ENCODE peak calls at places on chromosome 18, in six cellular contexts. F is osteoblast, B is right cardiac atrium, I is uterus, Z is spleen, C is cardiac muscle cell. V is an unnamed sample.

GRCh38 chr18:14074187-14074586 is 58.0 kb downstream of the ZNF519 start:
- DNase-seq in I (no peak), C (no peak), B (no peak), Z (no peak), F (no peak), V (no peak)

GRCh38 chr18:46283895-46284295 is 179.7 kb downstream of the HAUS1 start:
- DNase-seq in I (no peak), F (no peak), Z (no peak), B (no peak), C (peak; percentile 84), V (peak; percentile 78)

GRCh38 chr18:72233106-72233505 is 311.0 kb downstream of the CBLN2 start:
- DNase-seq in B (no peak), F (no peak), Z (no peak), C (no peak), I (no peak), V (no peak)

GRCh38 chr18:37364237-37364636 is 201.4 kb downstream of the CELF4 start:
- DNase-seq in Z (no peak), C (peak; percentile 56), B (peak; percentile 59), I (no peak), F (no peak), V (no peak)

GRCh38 chr18:12768622-12769021 is 65.8 kb downstream of the PSMG2 start:
- DNase-seq in B (no peak), F (peak; percentile 91), C (no peak), I (no peak), Z (no peak), V (no peak)

GRCh38 chr18:74040459-74041332 is 106.9 kb downstream of the FBXO15 start:
- DNase-seq in B (no peak), Z (peak; percentile 84), I (no peak), F (no peak), C (peak; percentile 48), V (peak; percentile 58)

GRCh38 chr18:63961430-63961980 is 8.4 kb upstream of the SERPINB8 start:
- DNase-seq in C (no peak), F (no peak), Z (no peak), I (no peak), B (no peak), V (no peak)

GRCh38 chr18:74353169-74353775 is 37.6 kb downstream of the C18orf63 start:
- DNase-seq in B (peak; percentile 54), Z (no peak), F (peak; percentile 86), C (peak; percentile 76), I (peak; percentile 52), V (peak; percentile 44)

GRCh38 chr18:61397222-61397621 is 64.0 kb downstream of the CDH20 start:
- DNase-seq in I (no peak), F (no peak), B (no peak), Z (no peak), C (no peak), V (no peak)

GRCh38 chr18:65214456-65214855 is 536.4 kb upstream of the CDH7 start:
- DNase-seq in Z (no peak), C (no peak), B (no peak), F (no peak), I (no peak), V (no peak)

GRCh38 chr18:48552130-48552529 is 13.3 kb downstream of the CTIF start:
- DNase-seq in I (no peak), F (no peak), C (no peak), B (no peak), Z (no peak), V (no peak)
- H3K4me1 ChIP-seq in I (no peaks in the 10 kb centered on the region), F (peaks cover 16% of the 10 kb centered on the region), C (no peaks in the 10 kb centered on the region), B (peaks cover 23% of the 10 kb centered on the region), Z (peaks cover 13% of the 10 kb centered on the region), V (peaks cover 6% of the 10 kb centered on the region)

DNA sequence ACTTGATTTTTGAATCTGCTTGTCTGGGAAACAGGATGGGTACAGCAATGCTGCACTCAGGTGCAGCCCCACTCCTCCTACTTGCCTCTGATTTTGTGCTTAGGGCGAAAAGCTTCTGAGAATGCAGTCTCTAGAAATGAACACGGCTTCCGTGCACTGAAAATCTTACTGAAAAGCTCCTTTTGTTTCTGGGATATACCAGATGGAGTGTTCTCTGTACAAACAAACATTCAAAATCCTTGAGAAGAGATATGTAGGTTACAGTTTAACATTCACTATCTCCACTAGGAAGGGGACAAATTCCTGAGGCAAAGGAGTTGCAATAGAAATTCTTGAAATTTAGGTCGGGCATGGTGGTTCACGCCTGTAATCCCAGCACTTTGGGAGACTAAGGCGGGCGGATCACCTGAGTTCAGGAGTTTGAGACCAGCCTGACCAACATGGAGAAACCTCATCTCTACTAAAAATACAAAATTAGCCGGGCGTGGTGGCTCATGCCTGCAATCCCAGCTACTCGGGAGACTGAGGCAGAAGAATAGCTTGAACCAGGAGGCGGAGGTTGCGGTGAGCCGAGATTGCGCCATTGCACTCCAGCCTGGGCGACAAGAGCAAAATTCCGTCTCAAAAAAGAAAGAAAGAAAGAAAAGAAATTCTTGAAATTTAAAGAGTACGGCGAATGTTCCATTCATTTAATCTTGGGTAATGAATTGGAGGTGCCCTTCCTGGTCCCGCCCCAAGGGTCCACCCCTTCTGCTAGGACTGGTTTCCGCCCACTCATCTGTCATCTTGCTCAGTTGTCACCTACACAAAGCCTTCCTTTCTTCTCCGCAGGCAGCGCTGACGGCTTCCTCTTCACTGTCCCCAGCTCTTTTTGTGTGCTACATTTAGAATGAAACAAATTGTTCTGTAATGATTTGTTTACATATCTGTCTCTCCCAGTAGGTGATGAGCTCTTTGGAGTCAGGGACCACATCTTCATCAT is 92.4 kb downstream of the SOCS6 start:
- DNase-seq in Z (no peak), B (peak; percentile 16), I (no peak), C (peak; percentile 57), F (no peak), V (no peak)
- H3K4me1 ChIP-seq in Z (no peaks in the 10 kb centered on the region), B (no peaks in the 10 kb centered on the region), I (no peaks in the 10 kb centered on the region), C (peaks cover 21% of the 10 kb centered on the region), F (peaks cover 26% of the 10 kb centered on the region), V (peaks cover 10% of the 10 kb centered on the region)

GRCh38 chr18:43625582-43625981 is 348.3 kb upstream of the SYT4 start:
- DNase-seq in C (no peak), F (no peak), B (no peak), I (no peak), Z (no peak), V (peak; percentile 11)
- H3K4me1 ChIP-seq in C (no peaks in the 10 kb centered on the region), F (no peaks in the 10 kb centered on the region), B (no peaks in the 10 kb centered on the region), I (no peaks in the 10 kb centered on the region), Z (no peaks in the 10 kb centered on the region), V (peaks cover 3% of the 10 kb centered on the region)

GRCh38 chr18:77133920-77134496 is 1.4 kb upstream of the MBP start:
- DNase-seq in F (peak; percentile 86), I (no peak), Z (peak; percentile 89), C (no peak), B (peak; percentile 42), V (peak; percentile 42)
- H3K4me1 ChIP-seq in F (peaks cover 6% of the 10 kb centered on the region), I (no peaks in the 10 kb centered on the region), Z (peaks cover 45% of the 10 kb centered on the region), C (peaks cover 4% of the 10 kb centered on the region), B (peaks cover 3% of the 10 kb centered on the region), V (peaks cover 2% of the 10 kb centered on the region)

GRCh38 chr18:76482971-76483691 is 11.9 kb downstream of the ZNF516 start:
- DNase-seq in B (no peak), F (no peak), I (no peak), Z (no peak), C (no peak), V (no peak)

GRCh38 chr18:76483780-76484179 is 11.3 kb downstream of the ZNF516 start:
- DNase-seq in I (no peak), F (no peak), Z (no peak), C (no peak), B (no peak), V (no peak)

GRCh38 chr18:76486029-76486428 is 9.0 kb downstream of the ZNF516 start:
- DNase-seq in Z (no peak), C (no peak), B (no peak), I (no peak), F (no peak), V (no peak)

GRCh38 chr18:76486600-76486999 is 8.4 kb downstream of the ZNF516 start:
- DNase-seq in F (no peak), Z (no peak), B (no peak), I (no peak), C (no peak), V (no peak)

GRCh38 chr18:76484749-76485387 is 10.2 kb downstream of the ZNF516 start:
- DNase-seq in C (no peak), F (no peak), I (no peak), Z (no peak), B (no peak), V (no peak)
- H3K4me1 ChIP-seq in C (peaks cover 18% of the 10 kb centered on the region), F (peaks cover 5% of the 10 kb centered on the region), I (peaks cover 6% of the 10 kb centered on the region), Z (peaks cover 67% of the 10 kb centered on the region), B (no peaks in the 10 kb centered on the region), V (no peaks in the 10 kb centered on the region)

DNA sequence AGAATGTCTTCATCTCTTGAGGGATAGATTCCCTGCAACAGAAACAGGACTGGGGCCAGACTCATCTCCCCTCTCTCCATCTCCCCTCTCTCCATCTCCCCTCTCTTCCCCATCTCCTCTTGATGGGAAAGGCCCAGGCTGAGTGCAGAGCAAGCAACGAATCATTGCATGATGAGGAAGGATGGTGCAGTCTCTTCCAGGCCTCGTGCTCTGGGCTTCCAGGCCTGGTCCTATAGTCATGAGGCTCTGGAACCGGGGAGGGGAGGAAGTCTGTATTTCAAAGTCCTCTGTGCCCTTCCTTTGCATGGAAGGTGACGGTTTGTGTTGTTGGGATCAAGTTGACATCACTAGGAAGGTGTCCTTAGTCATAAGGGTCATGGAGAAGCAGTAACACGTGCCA is 115.6 kb upstream of the NEDD4L start:
- DNase-seq in F (no peak), C (no peak), Z (no peak), B (no peak), I (no peak), V (no peak)
- H3K4me1 ChIP-seq in F (peaks cover 16% of the 10 kb centered on the region), C (peaks cover 3% of the 10 kb centered on the region), Z (no peaks in the 10 kb centered on the region), B (no peaks in the 10 kb centered on the region), I (no peaks in the 10 kb centered on the region), V (no peaks in the 10 kb centered on the region)

GRCh38 chr18:51193621-51194287 is 3.7 kb downstream of the MEX3C start:
- DNase-seq in C (no peak), F (peak; percentile 87), B (no peak), Z (no peak), I (no peak), V (no peak)
- H3K4me1 ChIP-seq in C (peaks cover 46% of the 10 kb centered on the region), F (peaks cover 30% of the 10 kb centered on the region), B (peaks cover 4% of the 10 kb centered on the region), Z (peaks cover 77% of the 10 kb centered on the region), I (no peaks in the 10 kb centered on the region), V (no peaks in the 10 kb centered on the region)

GRCh38 chr18:77130229-77131099 is 2.1 kb downstream of the MBP start:
- DNase-seq in Z (peak; percentile 77), B (no peak), I (no peak), C (no peak), F (peak; percentile 66), V (no peak)
- H3K4me1 ChIP-seq in Z (peaks cover 80% of the 10 kb centered on the region), B (peaks cover 3% of the 10 kb centered on the region), I (no peaks in the 10 kb centered on the region), C (peaks cover 4% of the 10 kb centered on the region), F (peaks cover 18% of the 10 kb centered on the region), V (peaks cover 2% of the 10 kb centered on the region)

DNA sequence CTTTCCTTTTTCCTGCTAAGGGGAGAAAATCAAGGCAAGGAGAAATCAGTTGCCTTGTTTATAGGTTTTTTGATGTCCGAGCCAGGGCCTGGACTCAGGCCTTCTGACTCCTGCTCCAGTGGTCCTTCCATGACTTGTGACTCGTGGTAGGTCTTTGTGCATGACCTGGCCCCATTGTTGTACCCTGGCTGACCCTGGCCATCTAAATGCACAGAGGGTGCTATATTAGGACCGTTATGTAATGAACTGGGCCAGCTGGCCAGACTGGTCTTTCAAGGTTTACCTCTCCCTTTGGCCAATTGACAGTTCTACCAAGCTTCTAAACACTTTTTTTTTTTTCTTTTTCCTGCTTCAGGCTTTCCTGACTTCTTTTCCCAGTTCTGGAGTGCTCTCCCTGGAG is 81.1 kb downstream of the SETBP1 start:
- DNase-seq in F (no peak), Z (no peak), B (peak; percentile 37), C (no peak), I (no peak), V (no peak)
- H3K4me1 ChIP-seq in F (no peaks in the 10 kb centered on the region), Z (peaks cover 38% of the 10 kb centered on the region), B (peaks cover 6% of the 10 kb centered on the region), C (peaks cover 3% of the 10 kb centered on the region), I (no peaks in the 10 kb centered on the region), V (no peaks in the 10 kb centered on the region)

V was measured in BE2C.